ENCODE peak calls at places on chromosomes 6 and 20, in five cellular contexts. One of them, this sample, is unnamed.

GRCh38 chr20:2891343-2891742 is 18.1 kb downstream of the PTPRA start:
- DNase-seq in testis: no peak
- DNase-seq in cardiac muscle cell: no peak
- DNase-seq in stomach: no peak
- DNase-seq in body of pancreas: no peak
- DNase-seq in this sample: no peak

GRCh38 chr20:50297498-50298348 is 107.1 kb downstream of the CEBPB start:
- DNase-seq in testis: no peak
- DNase-seq in cardiac muscle cell: no peak
- DNase-seq in stomach: no peak
- DNase-seq in body of pancreas: no peak
- DNase-seq in this sample: no peak

GRCh38 chr6:111888928-111889696 is 15.9 kb upstream of the FYN start:
- DNase-seq in testis: peak; percentile 30
- DNase-seq in cardiac muscle cell: peak; percentile 23
- DNase-seq in stomach: no peak
- DNase-seq in body of pancreas: no peak
- DNase-seq in this sample: no peak

GRCh38 chr20:41499961-41500725 is 118.0 kb downstream of the CHD6 start:
- DNase-seq in testis: no peak
- DNase-seq in cardiac muscle cell: no peak
- DNase-seq in stomach: no peak
- DNase-seq in body of pancreas: no peak
- DNase-seq in this sample: no peak

GRCh38 chr6:127118505-127119360 is at the start of gene RSPO3:
- DNase-seq in testis: peak; percentile 36
- DNase-seq in cardiac muscle cell: peak; percentile 74
- DNase-seq in stomach: peak; percentile 25
- DNase-seq in body of pancreas: no peak
- DNase-seq in this sample: peak; percentile 35

GRCh38 chr6:169449221-169449620 is 195.6 kb upstream of the THBS2 start:
- DNase-seq in testis: no peak
- DNase-seq in cardiac muscle cell: no peak
- DNase-seq in stomach: no peak
- DNase-seq in body of pancreas: no peak
- DNase-seq in this sample: no peak

GRCh38 chr6:18613511-18613910 is 226.4 kb downstream of the RNF144B start:
- DNase-seq in testis: no peak
- DNase-seq in cardiac muscle cell: no peak
- DNase-seq in stomach: no peak
- DNase-seq in body of pancreas: no peak
- DNase-seq in this sample: no peak

GRCh38 chr20:58740356-58741308 is 48.0 kb downstream of the NPEPL1 start:
- DNase-seq in testis: no peak
- DNase-seq in cardiac muscle cell: no peak
- DNase-seq in stomach: no peak
- DNase-seq in body of pancreas: no peak
- DNase-seq in this sample: no peak

GRCh38 chr6:37180075-37180474 is 10.1 kb downstream of the PIM1 start:
- DNase-seq in testis: no peak
- DNase-seq in cardiac muscle cell: no peak
- DNase-seq in stomach: no peak
- DNase-seq in body of pancreas: no peak
- DNase-seq in this sample: no peak

GRCh38 chr6:37177083-37177949 is 7.4 kb downstream of the PIM1 start:
- DNase-seq in testis: no peak
- DNase-seq in cardiac muscle cell: no peak
- DNase-seq in stomach: no peak
- DNase-seq in body of pancreas: no peak
- DNase-seq in this sample: no peak

GRCh38 chr6:37176268-37177082 is 6.5 kb downstream of the PIM1 start:
- DNase-seq in testis: no peak
- DNase-seq in cardiac muscle cell: no peak
- DNase-seq in stomach: no peak
- DNase-seq in body of pancreas: no peak
- DNase-seq in this sample: peak; percentile 50

GRCh38 chr6:37175332-37176267 is 5.6 kb downstream of the PIM1 start:
- DNase-seq in testis: no peak
- DNase-seq in cardiac muscle cell: no peak
- DNase-seq in stomach: no peak
- DNase-seq in body of pancreas: no peak
- DNase-seq in this sample: peak; percentile 33

DNA sequence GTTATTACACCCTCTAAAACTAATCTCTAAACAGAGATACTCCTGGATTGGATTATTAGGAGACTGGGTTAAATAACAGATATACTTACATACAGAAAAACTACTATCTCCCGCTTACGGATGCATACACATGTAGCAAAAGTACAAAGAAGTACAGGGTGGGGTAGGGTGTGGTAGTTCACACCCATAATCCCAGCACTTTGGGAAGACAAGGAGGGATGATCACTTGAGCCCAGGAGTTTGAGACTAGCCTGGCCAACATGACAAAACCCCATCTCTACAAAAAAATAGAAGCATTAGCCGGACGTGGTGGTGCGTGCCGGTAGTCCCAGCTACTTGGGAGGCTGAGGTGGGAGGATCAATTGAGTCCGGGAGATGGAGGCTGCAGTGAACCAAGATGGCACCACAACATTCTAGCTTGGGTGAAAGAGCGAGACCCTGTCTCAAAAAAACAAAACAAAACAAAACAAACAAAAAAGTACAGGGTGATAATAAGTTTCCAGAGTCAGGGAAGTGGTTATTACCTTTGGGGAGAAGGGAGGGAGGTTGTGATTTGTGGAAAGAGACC is 8.1 kb downstream of the PIM1 start:
- DNase-seq in testis: no peak
- DNase-seq in cardiac muscle cell: no peak
- DNase-seq in stomach: no peak
- DNase-seq in body of pancreas: no peak
- DNase-seq in this sample: no peak
- TF ChIP-seq CTCF in testis: no peak
- TF ChIP-seq CTCF in cardiac muscle cell: no peak
- TF ChIP-seq CTCF in stomach: no peak
- TF ChIP-seq CTCF in body of pancreas: no peak
- TF ChIP-seq CTCF in this sample: no peak

DNA sequence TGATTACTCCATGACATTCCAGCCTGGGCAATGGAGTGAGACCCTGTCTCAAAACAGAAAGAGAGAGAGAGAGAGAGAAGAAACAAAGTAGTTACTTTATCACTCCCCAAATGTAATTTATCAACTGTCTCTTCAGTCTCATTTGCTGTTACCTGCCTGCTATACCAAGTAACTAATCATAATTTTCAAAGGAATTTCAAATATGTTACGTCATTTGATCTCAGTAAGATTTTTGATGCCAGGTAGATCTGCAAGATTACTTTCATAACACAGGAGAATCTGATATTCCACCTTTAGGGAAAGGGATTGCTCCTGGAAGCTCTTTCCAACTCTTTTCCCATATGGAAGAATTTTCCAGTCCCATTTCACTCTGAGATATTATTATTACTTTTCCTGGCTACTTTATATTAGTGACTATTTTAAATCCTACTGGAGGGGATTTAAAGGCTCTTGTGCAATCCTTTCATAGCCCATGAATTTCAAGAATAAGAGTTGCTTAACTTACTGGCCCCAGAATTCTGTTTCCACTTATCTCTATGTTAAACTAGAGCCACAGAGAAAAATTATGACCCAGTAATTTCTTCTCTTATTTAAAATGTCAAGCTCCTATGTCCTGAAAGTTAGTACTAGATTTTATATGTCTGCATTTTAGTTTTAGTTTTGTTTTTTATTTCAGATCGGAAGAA is 390.2 kb upstream of the FLRT3 start:
- DNase-seq in testis: no peak
- DNase-seq in cardiac muscle cell: no peak
- DNase-seq in stomach: no peak
- DNase-seq in body of pancreas: no peak
- DNase-seq in this sample: no peak
- H3K4me3 ChIP-seq in testis: no peak overlapping the region
- H3K4me3 ChIP-seq in cardiac muscle cell: no peak overlapping the region
- H3K4me3 ChIP-seq in stomach: no peak overlapping the region
- H3K4me3 ChIP-seq in body of pancreas: no peak overlapping the region
- H3K4me3 ChIP-seq in this sample: no peak overlapping the region

GRCh38 chr6:34248198-34248726 is 544 bp downstream of the SMIM29 start:
- DNase-seq in testis: peak; percentile 79
- DNase-seq in cardiac muscle cell: no peak
- DNase-seq in stomach: peak; percentile 52
- DNase-seq in body of pancreas: peak; percentile 65
- DNase-seq in this sample: no peak

GRCh38 chr6:34246249-34246562 is 2.6 kb downstream of the SMIM29 start:
- DNase-seq in testis: no peak
- DNase-seq in cardiac muscle cell: no peak
- DNase-seq in stomach: no peak
- DNase-seq in body of pancreas: no peak
- DNase-seq in this sample: no peak

GRCh38 chr6:34248727-34249468 is at the start of gene SMIM29:
- DNase-seq in testis: peak; percentile 97
- DNase-seq in cardiac muscle cell: peak; percentile 98
- DNase-seq in stomach: peak; percentile 97
- DNase-seq in body of pancreas: peak; percentile 98
- DNase-seq in this sample: peak; percentile 96

GRCh38 chr6:34247481-34248197 is 1.2 kb downstream of the SMIM29 start:
- DNase-seq in testis: no peak
- DNase-seq in cardiac muscle cell: no peak
- DNase-seq in stomach: no peak
- DNase-seq in body of pancreas: no peak
- DNase-seq in this sample: no peak

GRCh38 chr6:34246563-34247391 is 2.0 kb downstream of the SMIM29 start:
- DNase-seq in testis: no peak
- DNase-seq in cardiac muscle cell: peak; percentile 47
- DNase-seq in stomach: no peak
- DNase-seq in body of pancreas: no peak
- DNase-seq in this sample: peak; percentile 30
- TF ChIP-seq CTCF in testis: no peak
- TF ChIP-seq CTCF in cardiac muscle cell: peak; percentile 49
- TF ChIP-seq CTCF in stomach: no peak
- TF ChIP-seq CTCF in body of pancreas: no peak
- TF ChIP-seq CTCF in this sample: peak; percentile 46

DNA sequence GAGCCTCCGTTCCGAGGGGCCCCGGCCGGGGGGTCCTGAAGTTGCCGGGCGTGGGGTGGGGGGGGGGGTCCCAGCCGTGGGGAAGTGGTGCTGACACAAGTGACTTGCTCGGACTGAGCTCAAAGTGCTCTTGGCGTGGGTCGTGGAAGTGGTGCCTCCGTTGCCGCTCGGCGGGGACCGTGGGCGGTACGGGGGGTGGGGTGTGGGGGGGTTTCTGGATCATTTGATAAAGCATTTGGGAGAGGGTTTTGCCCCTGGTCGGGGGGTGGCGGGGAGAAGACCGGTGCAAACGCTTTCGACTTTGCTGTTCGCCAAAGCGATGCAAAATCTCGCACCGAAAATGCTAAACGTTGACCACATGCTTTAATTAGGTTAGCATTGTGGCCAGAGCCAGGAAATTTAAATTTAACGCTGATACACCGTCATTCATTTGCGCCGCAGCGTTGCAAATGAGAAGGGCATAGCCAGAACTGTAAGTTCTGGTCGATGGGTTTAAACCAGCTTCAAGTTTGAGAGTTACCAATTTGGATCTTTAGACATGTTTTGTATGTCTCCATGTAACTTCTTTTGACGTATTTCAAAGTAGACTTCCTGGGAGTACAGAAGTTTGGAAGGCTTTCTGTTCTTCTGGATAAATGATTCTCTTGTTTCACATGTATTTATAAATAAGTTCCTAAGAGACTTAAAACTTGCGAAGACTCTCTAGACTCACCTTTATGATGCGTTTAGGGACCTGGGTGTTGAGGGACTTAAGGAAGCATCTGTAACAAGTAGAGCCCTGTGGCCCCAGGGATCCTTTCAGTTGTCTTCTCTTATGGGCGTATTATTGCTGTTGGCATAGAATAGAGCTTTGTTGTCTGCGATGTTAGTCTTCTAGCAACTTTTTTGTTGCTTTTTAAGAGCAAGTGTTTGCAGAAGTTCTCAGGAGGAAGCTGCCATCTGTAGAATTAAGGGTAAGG is 1.0 kb downstream of the CDYL start:
- DNase-seq in testis: peak; percentile 37
- DNase-seq in cardiac muscle cell: peak; percentile 36
- DNase-seq in stomach: no peak
- DNase-seq in body of pancreas: no peak
- DNase-seq in this sample: peak; percentile 53
- H3K4me3 ChIP-seq in testis: peak overlapping the region; percentile 65
- H3K4me3 ChIP-seq in cardiac muscle cell: peak overlapping the region; percentile 96
- H3K4me3 ChIP-seq in stomach: peak overlapping the region; percentile 69
- H3K4me3 ChIP-seq in body of pancreas: peak overlapping the region; percentile 18
- H3K4me3 ChIP-seq in this sample: peak overlapping the region; percentile 70

GRCh38 chr6:145212807-145213206 is 522.5 kb downstream of the EPM2A start:
- DNase-seq in testis: no peak
- DNase-seq in cardiac muscle cell: no peak
- DNase-seq in stomach: no peak
- DNase-seq in body of pancreas: no peak
- DNase-seq in this sample: no peak

GRCh38 chr6:145209312-145209711 is 526.0 kb downstream of the EPM2A start:
- DNase-seq in testis: no peak
- DNase-seq in cardiac muscle cell: no peak
- DNase-seq in stomach: no peak
- DNase-seq in body of pancreas: no peak
- DNase-seq in this sample: no peak

GRCh38 chr6:145206247-145206907 is 528.9 kb downstream of the EPM2A start:
- DNase-seq in testis: no peak
- DNase-seq in cardiac muscle cell: no peak
- DNase-seq in stomach: no peak
- DNase-seq in body of pancreas: no peak
- DNase-seq in this sample: no peak

GRCh38 chr6:145204258-145204766 is 531.0 kb downstream of the EPM2A start:
- DNase-seq in testis: no peak
- DNase-seq in cardiac muscle cell: no peak
- DNase-seq in stomach: no peak
- DNase-seq in body of pancreas: no peak
- DNase-seq in this sample: no peak

DNA sequence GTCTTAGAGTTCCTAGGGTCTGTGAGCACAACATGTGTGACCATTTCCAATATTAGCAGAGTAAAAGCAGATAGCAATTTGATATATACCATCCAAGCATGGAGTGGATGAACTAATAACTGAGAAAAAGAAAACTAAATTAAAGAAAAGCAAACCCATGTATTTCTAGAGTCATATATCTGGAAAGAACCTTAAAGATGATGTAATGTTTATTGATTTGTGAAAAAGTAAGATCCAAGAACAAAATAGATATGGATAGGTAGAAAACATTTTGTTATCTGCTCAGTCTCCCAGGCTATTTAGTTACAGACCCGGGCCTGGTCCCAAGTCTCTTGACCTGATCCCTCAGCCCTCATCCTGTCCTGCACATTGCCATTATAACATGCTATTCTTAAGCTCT is 526.8 kb downstream of the EPM2A start:
- DNase-seq in testis: no peak
- DNase-seq in cardiac muscle cell: no peak
- DNase-seq in stomach: no peak
- DNase-seq in body of pancreas: no peak
- DNase-seq in this sample: no peak
- TF ChIP-seq CTCF in testis: no peak
- TF ChIP-seq CTCF in cardiac muscle cell: no peak
- TF ChIP-seq CTCF in stomach: no peak
- TF ChIP-seq CTCF in body of pancreas: no peak
- TF ChIP-seq CTCF in this sample: no peak

This sample was measured in epithelial cell of esophagus.